ENCODE peak calls at places on chromosomes 3 and 15, in eight cellular contexts. M is GDM1; I is SJSA1; K is fibroblast of pulmonary artery; D is HEK293T; U is NCI-H1048; L is cardiac fibroblast; N is stimulated activated CD4-positive, alpha-beta T cell treated with anti-CD3 and anti-CD28 coated beads, Interleukin-2, amount 100 ng/mL, for 24 hours. S is an unnamed sample.

GRCh38 chr15:52278636-52279367 is 16.8 kb downstream of the MYO5C start:
- DNase-seq in K (no peak), N (no peak), U (no peak), M (no peak), I (no peak), L (no peak), D (no peak), S (no peak)

GRCh38 chr3:158532099-158532734 is 38.8 kb upstream of the MLF1 start:
- DNase-seq in D (peak), N (no peak), M (peak), L (peak), U (no peak), I (no peak), K (peak), S (no peak)

GRCh38 chr3:142586803-142587406 is 8.4 kb upstream of the ATR start:
- DNase-seq in D (peak), L (peak), M (peak), N (no peak), U (peak), I (peak), K (peak), S (peak)

GRCh38 chr3:148307443-148307843 is 390.3 kb upstream of the AGTR1 start:
- DNase-seq in U (no peak), M (no peak), D (no peak), N (no peak), I (no peak), K (no peak), L (no peak), S (no peak)

GRCh38 chr3:11385908-11386307 is 113.7 kb downstream of the ATG7 start:
- DNase-seq in K (peak), M (no peak), D (no peak), N (no peak), L (peak), I (peak), U (no peak), S (no peak)

GRCh38 chr15:39625856-39626255 is 45.0 kb downstream of the THBS1 start:
- DNase-seq in L (peak), I (no peak), U (no peak), D (no peak), K (peak), N (no peak), M (no peak), S (no peak)

GRCh38 chr15:78003539-78004008 is 73.9 kb downstream of the TBC1D2B start:
- DNase-seq in K (no peak), M (no peak), N (no peak), L (no peak), D (no peak), I (no peak), U (no peak), S (no peak)

GRCh38 chr15:81388431-81388760 is 14.4 kb upstream of the TMC3 start:
- DNase-seq in K (no peak), U (no peak), I (no peak), D (no peak), N (no peak), L (no peak), M (no peak), S (no peak)

GRCh38 chr15:27057904-27058645 is 87.1 kb downstream of the GABRG3 start:
- DNase-seq in M (no peak), L (peak), U (no peak), D (no peak), N (no peak), I (no peak), K (peak), S (no peak)